ENCODE peak calls at places on chromosomes 12 and 14, in six cellular contexts. Q is HAP-1, P is IMR-90, V is tibial artery, F is psoas muscle, K is PC-9. S is an unnamed sample. For H3K4me1, the result is how much of the 10 kb centered on the place peaks cover.

GRCh38 chr12:62436164-62436503 is 30.5 kb upstream of the MON2 start:
- DNase-seq in P (no peak), F (peak), Q (no peak), K (no peak), V (no peak), S (no peak)

GRCh38 chr12:7431993-7432685 is 11.8 kb downstream of the CD163L1 start:
- DNase-seq in Q (no peak), P (peak), F (no peak), K (no peak), V (no peak), S (no peak)

GRCh38 chr12:30016656-30017055 is 232.9 kb upstream of the TMTC1 start:
- DNase-seq in Q (no peak), P (no peak), F (no peak), K (no peak), V (no peak), S (peak)

GRCh38 chr14:30572771-30573170 is 13.8 kb downstream of the G2E3 start:
- DNase-seq in K (no peak), F (no peak), Q (no peak), P (no peak), V (no peak), S (no peak)

GRCh38 chr14:84343637-84344036 is 1186.3 kb upstream of the FLRT2 start:
- DNase-seq in F (no peak), K (no peak), Q (no peak), P (peak), V (no peak), S (no peak)

GRCh38 chr12:20950248-20950647 is 139.7 kb downstream of the SLCO1B3 start:
- DNase-seq in K (no peak), Q (no peak), P (no peak), V (no peak), F (no peak), S (no peak)

GRCh38 chr14:50725761-50726160 is 57.7 kb upstream of the SAV1 start:
- DNase-seq in Q (no peak), V (no peak), F (no peak), P (no peak), K (no peak), S (no peak)

GRCh38 chr12:75814856-75815754 is 216.5 kb downstream of the PHLDA1 start:
- DNase-seq in V (no peak), K (peak), P (peak), Q (no peak), F (no peak), S (peak)

GRCh38 chr12:1277905-1278304 is 286.9 kb downstream of the ERC1 start:
- DNase-seq in P (no peak), V (no peak), K (no peak), F (no peak), Q (no peak), S (no peak)

GRCh38 chr12:64028541-64028940 is 184.0 kb downstream of the SRGAP1 start:
- DNase-seq in P (no peak), F (no peak), K (no peak), V (no peak), Q (no peak), S (no peak)

GRCh38 chr14:49895480-49895879 is 2.6 kb downstream of the ARF6 start:
- DNase-seq in Q (no peak), P (no peak), F (no peak), V (no peak), K (no peak), S (no peak)

GRCh38 chr12:31406345-31406744 is 80.4 kb upstream of the SINHCAF start:
- DNase-seq in Q (no peak), V (no peak), F (no peak), P (peak), K (no peak), S (no peak)

GRCh38 chr12:71075743-71076142 is 82.1 kb downstream of the TSPAN8 start:
- DNase-seq in Q (no peak), V (no peak), K (no peak), F (no peak), P (no peak), S (no peak)

GRCh38 chr12:54033980-54034783 is 1.3 kb downstream of the HOXC5 start:
- DNase-seq in F (peak), P (no peak), V (peak), K (no peak), Q (peak), S (no peak)
- H3K4me3 ChIP-seq in F (peak), P (no peak), V (peak), K (peak), Q (peak), S (peak)

GRCh38 chr14:65334765-65335411 is 77.6 kb upstream of the FUT8 start:
- DNase-seq in F (no peak), Q (peak), V (no peak), K (peak), P (no peak), S (no peak)

GRCh38 chr14:65332141-65332871 is 80.2 kb upstream of the FUT8 start:
- DNase-seq in K (peak), Q (no peak), V (no peak), P (no peak), F (no peak), S (no peak)

GRCh38 chr14:65336191-65336591 is 76.3 kb upstream of the FUT8 start:
- DNase-seq in V (no peak), P (peak), F (no peak), K (no peak), Q (no peak), S (no peak)

GRCh38 chr14:65335548-65335947 is 77.0 kb upstream of the FUT8 start:
- DNase-seq in P (no peak), Q (no peak), F (no peak), V (no peak), K (no peak), S (no peak)

DNA sequence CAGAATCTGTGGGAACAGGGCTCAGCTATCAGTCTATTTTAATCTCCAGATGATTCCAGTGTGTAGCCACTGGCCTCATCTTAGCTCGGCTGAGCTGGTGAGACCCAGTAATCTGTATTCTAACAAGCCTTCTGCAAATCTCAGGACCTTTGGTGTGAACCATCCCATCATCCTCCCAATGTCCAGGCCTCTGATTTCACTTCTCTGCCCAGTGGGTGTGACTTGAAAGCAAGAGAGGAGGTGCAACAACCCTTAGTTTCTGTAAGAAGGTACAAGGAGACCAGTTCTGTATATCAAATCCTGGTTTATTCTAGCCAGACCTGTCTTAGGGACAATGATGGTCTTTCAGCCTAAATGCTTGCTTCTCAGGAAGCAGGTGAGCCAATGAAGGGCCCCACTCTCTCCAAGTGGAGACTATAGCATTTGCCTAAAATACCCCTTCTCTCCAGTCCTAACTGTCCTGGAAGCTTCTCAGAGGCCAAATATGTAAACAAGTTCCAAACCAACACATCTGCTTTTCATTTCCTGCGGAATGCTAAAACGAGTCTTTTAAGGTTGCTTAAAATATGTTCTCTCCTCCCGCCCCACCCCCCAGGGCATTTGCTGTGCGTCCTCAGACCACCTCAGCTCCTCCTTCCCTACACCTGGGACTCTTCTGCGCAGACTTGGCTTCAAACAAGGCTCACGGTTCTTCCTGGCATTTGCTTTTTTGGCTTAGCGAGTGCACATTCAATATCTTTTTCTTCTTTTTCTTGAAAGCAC is 78.4 kb upstream of the FUT8 start:
- DNase-seq in V (no peak), K (no peak), Q (peak), P (peak), F (peak), S (no peak)
- H3K4me1 ChIP-seq in V (under half), K (half or more), Q (under half), P (under half), F (under half), S (under half)

GRCh38 chr14:103881927-103882281 is 34.5 kb upstream of the PPP1R13B start:
- DNase-seq in V (no peak), K (no peak), F (no peak), Q (no peak), P (no peak), S (no peak)

GRCh38 chr14:103880334-103880985 is 33.1 kb upstream of the PPP1R13B start:
- DNase-seq in F (peak), V (peak), Q (no peak), P (peak), K (no peak), S (peak)

GRCh38 chr14:103882503-103883262 is 35.3 kb upstream of the PPP1R13B start:
- DNase-seq in F (no peak), P (no peak), Q (no peak), V (no peak), K (no peak), S (no peak)

GRCh38 chr14:103879570-103880333 is 32.4 kb upstream of the PPP1R13B start:
- DNase-seq in K (no peak), F (peak), V (no peak), Q (no peak), P (no peak), S (peak)

DNA sequence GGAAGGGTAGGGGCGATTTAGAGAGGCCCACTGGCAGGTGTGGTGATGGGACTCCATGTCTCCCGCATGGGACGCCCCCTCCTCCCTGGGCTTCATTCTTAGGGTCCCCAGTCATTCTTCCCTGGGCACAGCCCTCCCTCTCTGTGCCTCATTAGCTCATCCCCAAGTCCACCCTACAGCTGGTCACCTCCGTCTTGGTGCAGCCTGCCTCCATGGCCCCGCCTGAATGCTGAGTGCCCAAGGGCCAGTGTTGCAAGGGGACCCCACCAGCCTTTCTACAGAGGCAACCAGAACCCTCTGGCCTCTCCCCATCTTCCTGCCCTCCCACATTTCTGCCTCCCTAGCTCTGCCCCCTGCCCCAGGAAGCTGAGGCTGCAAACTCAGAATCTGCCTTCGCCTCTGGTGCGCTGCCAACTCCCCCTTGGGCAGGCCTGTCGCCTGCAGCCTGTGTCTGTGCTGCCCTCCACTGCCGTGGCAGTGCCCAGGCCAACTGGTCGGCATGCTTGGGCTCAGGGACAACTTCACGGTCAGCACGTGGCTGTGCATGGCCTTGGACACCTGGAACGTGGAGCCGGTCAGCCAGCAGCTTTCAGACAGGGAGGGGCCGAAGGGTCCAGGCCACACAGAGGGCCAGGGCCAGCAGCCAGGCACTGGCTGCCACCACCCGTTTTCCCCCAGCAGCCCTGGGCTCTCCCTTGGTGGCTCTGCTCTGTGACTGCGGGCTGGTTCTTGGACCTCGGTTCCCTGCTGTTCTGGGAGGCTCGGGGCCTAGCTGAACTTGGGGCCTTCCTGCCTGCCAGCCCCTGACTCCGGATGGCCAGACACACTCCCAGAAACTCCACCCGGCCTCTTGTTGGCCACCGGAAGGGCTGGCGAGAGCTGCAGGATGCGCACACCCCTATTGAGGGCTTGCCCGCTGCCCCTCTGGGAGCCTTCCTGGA is 33.9 kb upstream of the PPP1R13B start:
- DNase-seq in Q (no peak), K (no peak), F (peak), V (no peak), P (no peak), S (peak)
- H3K4me3 ChIP-seq in Q (no peak), K (no peak), F (no peak), V (no peak), P (no peak), S (peak)

DNA sequence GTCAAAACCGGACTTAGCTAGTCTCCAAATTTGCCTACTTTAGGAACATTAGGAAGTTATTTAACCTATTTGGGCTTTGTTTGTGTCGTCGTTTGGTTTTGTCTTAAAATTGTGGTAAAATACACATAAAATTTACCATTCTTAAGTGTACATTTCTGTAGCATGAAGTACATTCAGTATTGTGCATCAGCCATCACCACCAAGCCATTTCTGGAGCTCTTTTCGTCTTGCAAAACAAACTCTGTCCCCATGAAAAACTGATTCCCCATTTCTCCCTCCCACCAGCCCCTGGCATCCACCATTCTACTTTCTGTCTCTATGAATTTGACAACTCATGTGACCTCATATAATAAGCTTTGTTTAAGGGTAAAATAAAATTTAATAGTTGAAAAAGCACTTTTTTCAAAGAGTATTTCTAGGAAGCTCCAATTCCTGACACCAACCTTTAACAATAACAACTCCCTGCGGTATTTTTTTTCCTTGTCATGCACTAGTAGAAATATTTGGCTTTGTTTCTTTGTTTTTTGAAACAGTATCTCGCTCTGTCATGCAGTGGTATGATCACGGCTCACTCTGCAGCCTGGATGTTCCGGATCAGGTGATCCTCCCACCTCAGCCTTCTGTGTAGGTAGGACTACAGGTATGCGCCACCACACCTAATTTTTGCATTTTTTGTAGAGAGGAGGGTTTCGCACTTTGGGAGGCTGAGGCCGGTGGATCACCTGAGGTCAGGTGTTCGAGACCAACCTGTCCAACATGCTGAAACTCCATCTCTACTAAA is 3.6 kb upstream of the UBC start:
- DNase-seq in P (peak), F (no peak), Q (no peak), V (peak), K (peak), S (no peak)
- H3K4me1 ChIP-seq in P (under half), F (under half), Q (half or more), V (under half), K (half or more), S (under half)

GRCh38 chr12:108827941-108828340 is 29.4 kb downstream of the SSH1 start:
- DNase-seq in Q (no peak), P (no peak), K (no peak), F (no peak), V (no peak), S (no peak)

GRCh38 chr12:108826115-108826806 is 31.1 kb downstream of the SSH1 start:
- DNase-seq in F (peak), K (no peak), V (peak), P (peak), Q (no peak), S (peak)

GRCh38 chr12:108825205-108825950 is 32.0 kb downstream of the SSH1 start:
- DNase-seq in F (no peak), V (no peak), P (peak), Q (no peak), K (no peak), S (no peak)

GRCh38 chr12:108828774-108829173 is 28.6 kb downstream of the SSH1 start:
- DNase-seq in F (no peak), P (peak), Q (no peak), K (no peak), V (no peak), S (no peak)

GRCh38 chr12:108826807-108827721 is 30.3 kb downstream of the SSH1 start:
- DNase-seq in V (no peak), Q (no peak), K (no peak), F (no peak), P (peak), S (peak)
- H3K4me3 ChIP-seq in V (no peak), Q (no peak), K (no peak), F (peak), P (no peak), S (peak)

DNA sequence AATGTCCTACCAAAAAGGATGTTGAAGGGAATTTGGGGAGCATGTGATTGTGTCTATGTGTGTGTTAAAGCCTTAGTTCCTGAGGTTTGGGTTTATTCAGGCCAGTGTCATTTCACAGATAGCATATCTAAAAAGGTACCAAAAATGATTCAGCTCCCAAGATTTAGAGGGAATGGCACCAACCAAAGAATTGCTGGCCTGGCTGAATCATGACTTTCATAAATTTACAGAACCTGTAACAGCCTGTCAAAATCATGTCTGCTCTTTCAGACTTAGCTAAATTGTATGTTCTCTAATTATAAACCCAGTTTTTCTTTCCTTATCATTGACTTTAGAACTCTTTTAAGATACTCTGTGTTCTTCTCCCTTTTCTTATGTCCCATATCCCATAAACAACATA is 231.5 kb downstream of the NUBPL start:
- DNase-seq in K (no peak), P (no peak), F (no peak), V (no peak), Q (no peak), S (no peak)
- H3K4me1 ChIP-seq in K (under half), P (under half), F (under half), V (under half), Q (under half), S (under half)

GRCh38 chr12:51328587-51328986 is 4.6 kb upstream of the BIN2 start:
- DNase-seq in F (no peak), K (no peak), Q (no peak), V (no peak), P (no peak), S (no peak)

GRCh38 chr12:51323966-51324895 is at the start of gene BIN2:
- DNase-seq in Q (no peak), P (no peak), F (peak), V (peak), K (no peak), S (no peak)

GRCh38 chr12:51329742-51330141 is 5.8 kb upstream of the BIN2 start:
- DNase-seq in Q (no peak), F (no peak), K (no peak), V (no peak), P (no peak), S (no peak)

GRCh38 chr12:51324953-51325352 is 979 bp upstream of the BIN2 start:
- DNase-seq in Q (no peak), P (no peak), K (peak), F (no peak), V (no peak), S (no peak)

GRCh38 chr12:51326762-51327439 is 2.9 kb upstream of the BIN2 start:
- DNase-seq in F (peak), K (peak), P (peak), Q (no peak), V (no peak), S (peak)
- H3K4me3 ChIP-seq in F (no peak), K (no peak), P (no peak), Q (no peak), V (no peak), S (no peak)

GRCh38 chr14:75141967-75142366 is 15.1 kb upstream of the NEK9 start:
- DNase-seq in F (no peak), P (peak), V (no peak), K (no peak), Q (no peak), S (peak)
- H3K4me1 ChIP-seq in F (under half), P (under half), V (under half), K (under half), Q (under half), S (under half)

GRCh38 chr12:124548854-124549378 is 18.5 kb downstream of the NCOR2 start:
- DNase-seq in V (no peak), K (no peak), F (peak), P (peak), Q (no peak), S (peak)
- H3K4me3 ChIP-seq in V (no peak), K (no peak), F (peak), P (no peak), Q (no peak), S (no peak)